ENCODE peak calls at places on chromosomes 16 and 17, in ten cellular contexts. One of them, this sample, is unnamed.

GRCh38 chr17:18020971-18021370 is 18.0 kb downstream of the ATPAF2 start:
- DNase-seq in stimulated activated CD4-positive, alpha-beta T cell treated with anti-CD3 and anti-CD28 coated beads, Interleukin-15, amount 100 ng/mL, for 1 hour: no peak
- DNase-seq in caudate nucleus: no peak
- DNase-seq in left ventricle myocardium inferior: no peak
- DNase-seq in GOT3: no peak
- DNase-seq in BJ: no peak
- DNase-seq in HuH-7: no peak
- DNase-seq in left colon: no peak
- DNase-seq in activated CD8-positive, alpha-beta T cell treated with anti-CD3 and anti-CD28 coated beads for 36 hours: no peak
- DNase-seq in ovary: no peak
- DNase-seq in this sample: no peak

GRCh38 chr17:28124962-28125361 is 82.5 kb downstream of the NLK start:
- DNase-seq in caudate nucleus: no peak
- DNase-seq in GOT3: no peak
- DNase-seq in ovary: no peak
- DNase-seq in HuH-7: no peak
- DNase-seq in left colon: no peak
- DNase-seq in BJ: no peak
- DNase-seq in activated CD8-positive, alpha-beta T cell treated with anti-CD3 and anti-CD28 coated beads for 36 hours: no peak
- DNase-seq in left ventricle myocardium inferior: no peak
- DNase-seq in stimulated activated CD4-positive, alpha-beta T cell treated with anti-CD3 and anti-CD28 coated beads, Interleukin-15, amount 100 ng/mL, for 1 hour: no peak
- DNase-seq in this sample: no peak

GRCh38 chr17:30101686-30102390 is 14.8 kb upstream of the NSRP1 start:
- DNase-seq in stimulated activated CD4-positive, alpha-beta T cell treated with anti-CD3 and anti-CD28 coated beads, Interleukin-15, amount 100 ng/mL, for 1 hour: no peak
- DNase-seq in GOT3: no peak
- DNase-seq in ovary: no peak
- DNase-seq in left colon: no peak
- DNase-seq in activated CD8-positive, alpha-beta T cell treated with anti-CD3 and anti-CD28 coated beads for 36 hours: no peak
- DNase-seq in BJ: no peak
- DNase-seq in left ventricle myocardium inferior: no peak
- DNase-seq in HuH-7: no peak
- DNase-seq in caudate nucleus: no peak
- DNase-seq in this sample: no peak

GRCh38 chr17:73268582-73269328 is 7.1 kb upstream of the CPSF4L start:
- DNase-seq in activated CD8-positive, alpha-beta T cell treated with anti-CD3 and anti-CD28 coated beads for 36 hours: no peak
- DNase-seq in ovary: no peak
- DNase-seq in stimulated activated CD4-positive, alpha-beta T cell treated with anti-CD3 and anti-CD28 coated beads, Interleukin-15, amount 100 ng/mL, for 1 hour: no peak
- DNase-seq in left ventricle myocardium inferior: no peak
- DNase-seq in left colon: no peak
- DNase-seq in BJ: no peak
- DNase-seq in caudate nucleus: no peak
- DNase-seq in GOT3: no peak
- DNase-seq in HuH-7: no peak
- DNase-seq in this sample: no peak

GRCh38 chr16:18933501-18933900 is 7.3 kb upstream of the SMG1 start:
- DNase-seq in caudate nucleus: no peak
- DNase-seq in stimulated activated CD4-positive, alpha-beta T cell treated with anti-CD3 and anti-CD28 coated beads, Interleukin-15, amount 100 ng/mL, for 1 hour: no peak
- DNase-seq in HuH-7: no peak
- DNase-seq in BJ: no peak
- DNase-seq in activated CD8-positive, alpha-beta T cell treated with anti-CD3 and anti-CD28 coated beads for 36 hours: no peak
- DNase-seq in left colon: no peak
- DNase-seq in ovary: no peak
- DNase-seq in GOT3: no peak
- DNase-seq in left ventricle myocardium inferior: no peak
- DNase-seq in this sample: no peak

GRCh38 chr17:5499790-5500189 is 13.4 kb downstream of the MIS12 start:
- DNase-seq in HuH-7: no peak
- DNase-seq in activated CD8-positive, alpha-beta T cell treated with anti-CD3 and anti-CD28 coated beads for 36 hours: no peak
- DNase-seq in caudate nucleus: peak
- DNase-seq in GOT3: no peak
- DNase-seq in left ventricle myocardium inferior: no peak
- DNase-seq in ovary: no peak
- DNase-seq in left colon: no peak
- DNase-seq in BJ: no peak
- DNase-seq in stimulated activated CD4-positive, alpha-beta T cell treated with anti-CD3 and anti-CD28 coated beads, Interleukin-15, amount 100 ng/mL, for 1 hour: no peak
- DNase-seq in this sample: no peak

GRCh38 chr16:72787519-72788268 is 260.2 kb downstream of the ZFHX3 start:
- DNase-seq in BJ: peak
- DNase-seq in left colon: peak
- DNase-seq in stimulated activated CD4-positive, alpha-beta T cell treated with anti-CD3 and anti-CD28 coated beads, Interleukin-15, amount 100 ng/mL, for 1 hour: peak
- DNase-seq in caudate nucleus: peak
- DNase-seq in ovary: peak
- DNase-seq in HuH-7: no peak
- DNase-seq in activated CD8-positive, alpha-beta T cell treated with anti-CD3 and anti-CD28 coated beads for 36 hours: peak
- DNase-seq in left ventricle myocardium inferior: peak
- DNase-seq in GOT3: peak
- DNase-seq in this sample: peak

GRCh38 chr17:31857920-31858646 is 961 bp downstream of the COPRS start:
- DNase-seq in ovary: no peak
- DNase-seq in left ventricle myocardium inferior: no peak
- DNase-seq in stimulated activated CD4-positive, alpha-beta T cell treated with anti-CD3 and anti-CD28 coated beads, Interleukin-15, amount 100 ng/mL, for 1 hour: no peak
- DNase-seq in left colon: no peak
- DNase-seq in activated CD8-positive, alpha-beta T cell treated with anti-CD3 and anti-CD28 coated beads for 36 hours: no peak
- DNase-seq in BJ: no peak
- DNase-seq in GOT3: no peak
- DNase-seq in caudate nucleus: no peak
- DNase-seq in HuH-7: no peak
- DNase-seq in this sample: no peak

GRCh38 chr17:18186271-18186982 is 2.8 kb downstream of the ALKBH5 start:
- DNase-seq in ovary: no peak
- DNase-seq in BJ: no peak
- DNase-seq in activated CD8-positive, alpha-beta T cell treated with anti-CD3 and anti-CD28 coated beads for 36 hours: no peak
- DNase-seq in GOT3: no peak
- DNase-seq in caudate nucleus: no peak
- DNase-seq in left colon: no peak
- DNase-seq in left ventricle myocardium inferior: no peak
- DNase-seq in stimulated activated CD4-positive, alpha-beta T cell treated with anti-CD3 and anti-CD28 coated beads, Interleukin-15, amount 100 ng/mL, for 1 hour: no peak
- DNase-seq in HuH-7: no peak
- DNase-seq in this sample: no peak

GRCh38 chr16:9331503-9331902 is 240.1 kb downstream of the HAPSTR1 start:
- DNase-seq in caudate nucleus: no peak
- DNase-seq in activated CD8-positive, alpha-beta T cell treated with anti-CD3 and anti-CD28 coated beads for 36 hours: no peak
- DNase-seq in left ventricle myocardium inferior: no peak
- DNase-seq in GOT3: no peak
- DNase-seq in ovary: no peak
- DNase-seq in left colon: no peak
- DNase-seq in HuH-7: no peak
- DNase-seq in stimulated activated CD4-positive, alpha-beta T cell treated with anti-CD3 and anti-CD28 coated beads, Interleukin-15, amount 100 ng/mL, for 1 hour: no peak
- DNase-seq in BJ: no peak
- DNase-seq in this sample: no peak

GRCh38 chr16:64133396-64133795 is 988.5 kb downstream of the CDH11 start:
- DNase-seq in stimulated activated CD4-positive, alpha-beta T cell treated with anti-CD3 and anti-CD28 coated beads, Interleukin-15, amount 100 ng/mL, for 1 hour: no peak
- DNase-seq in HuH-7: no peak
- DNase-seq in activated CD8-positive, alpha-beta T cell treated with anti-CD3 and anti-CD28 coated beads for 36 hours: no peak
- DNase-seq in ovary: no peak
- DNase-seq in BJ: no peak
- DNase-seq in left colon: no peak
- DNase-seq in caudate nucleus: no peak
- DNase-seq in GOT3: no peak
- DNase-seq in left ventricle myocardium inferior: no peak
- DNase-seq in this sample: no peak

GRCh38 chr17:9928601-9929341 is 23.7 kb upstream of the RCVRN start:
- DNase-seq in BJ: peak
- DNase-seq in activated CD8-positive, alpha-beta T cell treated with anti-CD3 and anti-CD28 coated beads for 36 hours: no peak
- DNase-seq in ovary: peak
- DNase-seq in stimulated activated CD4-positive, alpha-beta T cell treated with anti-CD3 and anti-CD28 coated beads, Interleukin-15, amount 100 ng/mL, for 1 hour: no peak
- DNase-seq in caudate nucleus: no peak
- DNase-seq in left ventricle myocardium inferior: no peak
- DNase-seq in HuH-7: peak
- DNase-seq in GOT3: no peak
- DNase-seq in left colon: no peak
- DNase-seq in this sample: no peak

GRCh38 chr17:44628234-44629188 is 27.8 kb upstream of the MEIOC start:
- DNase-seq in BJ: no peak
- DNase-seq in ovary: no peak
- DNase-seq in HuH-7: no peak
- DNase-seq in caudate nucleus: peak
- DNase-seq in activated CD8-positive, alpha-beta T cell treated with anti-CD3 and anti-CD28 coated beads for 36 hours: no peak
- DNase-seq in left colon: no peak
- DNase-seq in left ventricle myocardium inferior: peak
- DNase-seq in GOT3: no peak
- DNase-seq in stimulated activated CD4-positive, alpha-beta T cell treated with anti-CD3 and anti-CD28 coated beads, Interleukin-15, amount 100 ng/mL, for 1 hour: no peak
- DNase-seq in this sample: peak

GRCh38 chr17:3532859-3533142 is 24.8 kb downstream of the TRPV3 start:
- DNase-seq in GOT3: no peak
- DNase-seq in stimulated activated CD4-positive, alpha-beta T cell treated with anti-CD3 and anti-CD28 coated beads, Interleukin-15, amount 100 ng/mL, for 1 hour: no peak
- DNase-seq in activated CD8-positive, alpha-beta T cell treated with anti-CD3 and anti-CD28 coated beads for 36 hours: no peak
- DNase-seq in ovary: no peak
- DNase-seq in left colon: no peak
- DNase-seq in left ventricle myocardium inferior: no peak
- DNase-seq in caudate nucleus: no peak
- DNase-seq in BJ: no peak
- DNase-seq in HuH-7: no peak
- DNase-seq in this sample: no peak